ENCODE peak calls at places on chromosomes 5 and 9, in eight cellular contexts. One of them, this sample, is unnamed.

GRCh38 chr5:1172670-1173404 is 28.6 kb upstream of the SLC6A19 start:
- DNase-seq in NCI-H460: no peak
- DNase-seq in pons: no peak
- DNase-seq in Jurkat, Clone E6-1: peak
- DNase-seq in left lobe of liver: no peak
- DNase-seq in foreskin keratinocyte: no peak
- DNase-seq in PC-3: no peak
- DNase-seq in cerebellar cortex: no peak
- DNase-seq in this sample: no peak

GRCh38 chr9:127905788-127906191 is 6.4 kb upstream of the ST6GALNAC6 start:
- DNase-seq in NCI-H460: no peak
- DNase-seq in pons: no peak
- DNase-seq in Jurkat, Clone E6-1: no peak
- DNase-seq in left lobe of liver: no peak
- DNase-seq in foreskin keratinocyte: no peak
- DNase-seq in PC-3: no peak
- DNase-seq in cerebellar cortex: no peak
- DNase-seq in this sample: no peak

GRCh38 chr9:136903041-136903554 is 16.8 kb downstream of the TRAF2 start:
- DNase-seq in NCI-H460: peak
- DNase-seq in pons: no peak
- DNase-seq in Jurkat, Clone E6-1: no peak
- DNase-seq in left lobe of liver: no peak
- DNase-seq in foreskin keratinocyte: no peak
- DNase-seq in PC-3: no peak
- DNase-seq in cerebellar cortex: no peak
- DNase-seq in this sample: no peak

GRCh38 chr5:45796959-45797553 is 100.9 kb upstream of the HCN1 start:
- DNase-seq in NCI-H460: no peak
- DNase-seq in pons: no peak
- DNase-seq in Jurkat, Clone E6-1: no peak
- DNase-seq in left lobe of liver: no peak
- DNase-seq in foreskin keratinocyte: no peak
- DNase-seq in PC-3: peak
- DNase-seq in cerebellar cortex: no peak
- DNase-seq in this sample: no peak

GRCh38 chr5:34062419-34062818 is 19.4 kb upstream of the C1QTNF3 start:
- DNase-seq in NCI-H460: no peak
- DNase-seq in pons: no peak
- DNase-seq in Jurkat, Clone E6-1: no peak
- DNase-seq in left lobe of liver: no peak
- DNase-seq in foreskin keratinocyte: no peak
- DNase-seq in PC-3: no peak
- DNase-seq in cerebellar cortex: no peak
- DNase-seq in this sample: peak

GRCh38 chr5:146368137-146368536 is 29.5 kb downstream of the POU4F3 start:
- DNase-seq in NCI-H460: no peak
- DNase-seq in pons: no peak
- DNase-seq in Jurkat, Clone E6-1: no peak
- DNase-seq in left lobe of liver: no peak
- DNase-seq in foreskin keratinocyte: no peak
- DNase-seq in PC-3: peak
- DNase-seq in cerebellar cortex: no peak
- DNase-seq in this sample: peak

GRCh38 chr9:83651558-83651957 is 28.6 kb downstream of the IDNK start:
- DNase-seq in NCI-H460: no peak
- DNase-seq in pons: no peak
- DNase-seq in Jurkat, Clone E6-1: no peak
- DNase-seq in left lobe of liver: no peak
- DNase-seq in foreskin keratinocyte: no peak
- DNase-seq in PC-3: no peak
- DNase-seq in cerebellar cortex: no peak
- DNase-seq in this sample: no peak

GRCh38 chr5:7849531-7850240 is 1.2 kb downstream of the CFAP90 start:
- DNase-seq in NCI-H460: no peak
- DNase-seq in pons: no peak
- DNase-seq in Jurkat, Clone E6-1: no peak
- DNase-seq in left lobe of liver: no peak
- DNase-seq in foreskin keratinocyte: no peak
- DNase-seq in PC-3: no peak
- DNase-seq in cerebellar cortex: peak
- DNase-seq in this sample: no peak

GRCh38 chr9:116494815-116495634 is 192.1 kb upstream of the TRIM32 start:
- DNase-seq in NCI-H460: peak
- DNase-seq in pons: no peak
- DNase-seq in Jurkat, Clone E6-1: peak
- DNase-seq in left lobe of liver: peak
- DNase-seq in foreskin keratinocyte: no peak
- DNase-seq in PC-3: peak
- DNase-seq in cerebellar cortex: peak
- DNase-seq in this sample: no peak

GRCh38 chr5:149675467-149676201 is 54.5 kb upstream of the PPARGC1B start:
- DNase-seq in NCI-H460: no peak
- DNase-seq in pons: no peak
- DNase-seq in Jurkat, Clone E6-1: no peak
- DNase-seq in left lobe of liver: no peak
- DNase-seq in foreskin keratinocyte: peak
- DNase-seq in PC-3: no peak
- DNase-seq in cerebellar cortex: no peak
- DNase-seq in this sample: peak

GRCh38 chr5:169826618-169827017 is 153.7 kb downstream of the INSYN2B start:
- DNase-seq in NCI-H460: no peak
- DNase-seq in pons: no peak
- DNase-seq in Jurkat, Clone E6-1: no peak
- DNase-seq in left lobe of liver: no peak
- DNase-seq in foreskin keratinocyte: no peak
- DNase-seq in PC-3: peak
- DNase-seq in cerebellar cortex: no peak
- DNase-seq in this sample: no peak

GRCh38 chr5:91219803-91220371 is 163.2 kb downstream of the ARRDC3 start:
- DNase-seq in NCI-H460: peak
- DNase-seq in pons: peak
- DNase-seq in Jurkat, Clone E6-1: peak
- DNase-seq in left lobe of liver: no peak
- DNase-seq in foreskin keratinocyte: no peak
- DNase-seq in PC-3: peak
- DNase-seq in cerebellar cortex: no peak
- DNase-seq in this sample: no peak

GRCh38 chr9:87405677-87406544 is 91.8 kb upstream of the DAPK1 start:
- DNase-seq in NCI-H460: no peak
- DNase-seq in pons: no peak
- DNase-seq in Jurkat, Clone E6-1: no peak
- DNase-seq in left lobe of liver: peak
- DNase-seq in foreskin keratinocyte: no peak
- DNase-seq in PC-3: no peak
- DNase-seq in cerebellar cortex: peak
- DNase-seq in this sample: peak

GRCh38 chr5:106675674-106676073 is 995.1 kb downstream of the EFNA5 start:
- DNase-seq in NCI-H460: no peak
- DNase-seq in pons: no peak
- DNase-seq in Jurkat, Clone E6-1: no peak
- DNase-seq in left lobe of liver: no peak
- DNase-seq in foreskin keratinocyte: no peak
- DNase-seq in PC-3: no peak
- DNase-seq in cerebellar cortex: no peak
- DNase-seq in this sample: no peak

GRCh38 chr9:120330031-120330430 is 249.9 kb downstream of the CDK5RAP2 start:
- DNase-seq in NCI-H460: no peak
- DNase-seq in pons: no peak
- DNase-seq in Jurkat, Clone E6-1: no peak
- DNase-seq in left lobe of liver: no peak
- DNase-seq in foreskin keratinocyte: no peak
- DNase-seq in PC-3: no peak
- DNase-seq in cerebellar cortex: no peak
- DNase-seq in this sample: no peak

GRCh38 chr9:126116351-126117157 is 210.1 kb upstream of the MVB12B start:
- DNase-seq in NCI-H460: no peak
- DNase-seq in pons: no peak
- DNase-seq in Jurkat, Clone E6-1: no peak
- DNase-seq in left lobe of liver: peak
- DNase-seq in foreskin keratinocyte: no peak
- DNase-seq in PC-3: no peak
- DNase-seq in cerebellar cortex: no peak
- DNase-seq in this sample: no peak

GRCh38 chr9:37905776-37906175 is 1.8 kb upstream of the SLC25A51 start:
- DNase-seq in NCI-H460: no peak
- DNase-seq in pons: no peak
- DNase-seq in Jurkat, Clone E6-1: no peak
- DNase-seq in left lobe of liver: no peak
- DNase-seq in foreskin keratinocyte: no peak
- DNase-seq in PC-3: no peak
- DNase-seq in cerebellar cortex: no peak
- DNase-seq in this sample: no peak

GRCh38 chr9:136401173-136401922 is 1.4 kb upstream of the SNAPC4 start:
- DNase-seq in NCI-H460: no peak
- DNase-seq in pons: no peak
- DNase-seq in Jurkat, Clone E6-1: no peak
- DNase-seq in left lobe of liver: no peak
- DNase-seq in foreskin keratinocyte: no peak
- DNase-seq in PC-3: no peak
- DNase-seq in cerebellar cortex: no peak
- DNase-seq in this sample: no peak

GRCh38 chr5:38555354-38556114 is 912 bp downstream of the LIFR start:
- DNase-seq in NCI-H460: no peak
- DNase-seq in pons: peak
- DNase-seq in Jurkat, Clone E6-1: no peak
- DNase-seq in left lobe of liver: no peak
- DNase-seq in foreskin keratinocyte: no peak
- DNase-seq in PC-3: no peak
- DNase-seq in cerebellar cortex: peak
- DNase-seq in this sample: no peak

GRCh38 chr9:96460470-96460869 is 10.5 kb downstream of the HABP4 start:
- DNase-seq in NCI-H460: no peak
- DNase-seq in pons: no peak
- DNase-seq in Jurkat, Clone E6-1: no peak
- DNase-seq in left lobe of liver: no peak
- DNase-seq in foreskin keratinocyte: no peak
- DNase-seq in PC-3: no peak
- DNase-seq in cerebellar cortex: no peak
- DNase-seq in this sample: no peak

GRCh38 chr5:124200381-124200780 is 546.1 kb downstream of the ZNF608 start:
- DNase-seq in NCI-H460: no peak
- DNase-seq in pons: no peak
- DNase-seq in Jurkat, Clone E6-1: no peak
- DNase-seq in left lobe of liver: no peak
- DNase-seq in foreskin keratinocyte: no peak
- DNase-seq in PC-3: peak
- DNase-seq in cerebellar cortex: peak
- DNase-seq in this sample: no peak

GRCh38 chr5:135076801-135077200 is 42.8 kb upstream of the PITX1 start:
- DNase-seq in NCI-H460: no peak
- DNase-seq in pons: no peak
- DNase-seq in Jurkat, Clone E6-1: no peak
- DNase-seq in left lobe of liver: no peak
- DNase-seq in foreskin keratinocyte: no peak
- DNase-seq in PC-3: no peak
- DNase-seq in cerebellar cortex: no peak
- DNase-seq in this sample: no peak

GRCh38 chr5:142888469-142889085 is 118.4 kb downstream of the ARHGAP26 start:
- DNase-seq in NCI-H460: peak
- DNase-seq in pons: peak
- DNase-seq in Jurkat, Clone E6-1: peak
- DNase-seq in left lobe of liver: no peak
- DNase-seq in foreskin keratinocyte: no peak
- DNase-seq in PC-3: peak
- DNase-seq in cerebellar cortex: peak
- DNase-seq in this sample: peak

GRCh38 chr5:92380069-92380770 is 997.1 kb upstream of the ARRDC3 start:
- DNase-seq in NCI-H460: no peak
- DNase-seq in pons: no peak
- DNase-seq in Jurkat, Clone E6-1: no peak
- DNase-seq in left lobe of liver: no peak
- DNase-seq in foreskin keratinocyte: no peak
- DNase-seq in PC-3: no peak
- DNase-seq in cerebellar cortex: no peak
- DNase-seq in this sample: peak

GRCh38 chr9:14846871-14847311 is 63.3 kb downstream of the FREM1 start:
- DNase-seq in NCI-H460: peak
- DNase-seq in pons: no peak
- DNase-seq in Jurkat, Clone E6-1: peak
- DNase-seq in left lobe of liver: no peak
- DNase-seq in foreskin keratinocyte: peak
- DNase-seq in PC-3: peak
- DNase-seq in cerebellar cortex: peak
- DNase-seq in this sample: peak

GRCh38 chr5:172666251-172666650 is 25.2 kb downstream of the NEURL1B start:
- DNase-seq in NCI-H460: no peak
- DNase-seq in pons: no peak
- DNase-seq in Jurkat, Clone E6-1: no peak
- DNase-seq in left lobe of liver: no peak
- DNase-seq in foreskin keratinocyte: no peak
- DNase-seq in PC-3: peak
- DNase-seq in cerebellar cortex: no peak
- DNase-seq in this sample: no peak

GRCh38 chr5:143244000-143244736 is 159.3 kb downstream of the NR3C1 start:
- DNase-seq in NCI-H460: peak
- DNase-seq in pons: no peak
- DNase-seq in Jurkat, Clone E6-1: no peak
- DNase-seq in left lobe of liver: no peak
- DNase-seq in foreskin keratinocyte: peak
- DNase-seq in PC-3: peak
- DNase-seq in cerebellar cortex: peak
- DNase-seq in this sample: peak

GRCh38 chr9:77575785-77576184 is 72.3 kb downstream of the GNA14 start:
- DNase-seq in NCI-H460: peak
- DNase-seq in pons: no peak
- DNase-seq in Jurkat, Clone E6-1: peak
- DNase-seq in left lobe of liver: no peak
- DNase-seq in foreskin keratinocyte: no peak
- DNase-seq in PC-3: peak
- DNase-seq in cerebellar cortex: no peak
- DNase-seq in this sample: no peak